ENCODE peak calls at places on chromosomes 2 and 18, in seven cellular contexts. Q is GM18507; D is NCI-H1092; O is stimulated activated naive CD4-positive, alpha-beta T cell; E is neural crest cell; G is hypothalamus; X is stimulated activated CD4-positive, alpha-beta T cell treated with anti-CD3 and anti-CD28 coated beads, Interleukin-1b, Interleukin-23, amount 100 ng/mL, for 24 hours. B is an unnamed sample.

GRCh38 chr2:20425371-20425881 is 21.4 kb upstream of the RHOB start:
- DNase-seq in Q (no peak), D (no peak), O (no peak), E (no peak), G (no peak), X (no peak), B (no peak)

GRCh38 chr2:8479298-8479697 is 202.6 kb upstream of the ID2 start:
- DNase-seq in Q (no peak), D (no peak), O (no peak), E (no peak), G (no peak), X (no peak), B (no peak)

GRCh38 chr2:203280428-203281064 is 41.7 kb downstream of the CYP20A1 start:
- DNase-seq in Q (no peak), D (no peak), O (no peak), E (no peak), G (no peak), X (no peak), B (no peak)

GRCh38 chr18:10213526-10213925 is 240.9 kb upstream of the APCDD1 start:
- DNase-seq in Q (no peak), D (no peak), O (no peak), E (no peak), G (no peak), X (no peak), B (no peak)

GRCh38 chr2:42918041-42918440 is 125.7 kb upstream of the HAAO start:
- DNase-seq in Q (no peak), D (no peak), O (no peak), E (no peak), G (no peak), X (no peak), B (no peak)

GRCh38 chr2:105194022-105194681 is 47.4 kb upstream of the GPR45 start:
- DNase-seq in Q (no peak), D (no peak), O (no peak), E (peak; percentile 18), G (no peak), X (no peak), B (no peak)

GRCh38 chr18:78517328-78517727 is 462.3 kb upstream of the SALL3 start:
- DNase-seq in Q (no peak), D (no peak), O (no peak), E (no peak), G (no peak), X (no peak), B (no peak)

GRCh38 chr2:112033600-112033999 is 21.5 kb upstream of the TMEM87B start:
- DNase-seq in Q (no peak), D (no peak), O (no peak), E (no peak), G (no peak), X (no peak), B (no peak)

GRCh38 chr2:12046641-12047040 is 300.2 kb downstream of the LPIN1 start:
- DNase-seq in Q (no peak), D (no peak), O (no peak), E (no peak), G (no peak), X (no peak), B (no peak)

GRCh38 chr18:59218018-59218417 is 1.9 kb upstream of the GRP start:
- DNase-seq in Q (no peak), D (peak; percentile 41), O (no peak), E (no peak), G (no peak), X (no peak), B (no peak)

GRCh38 chr2:15867194-15868171 is 72.9 kb upstream of the MYCN start:
- DNase-seq in Q (no peak), D (no peak), O (no peak), E (no peak), G (no peak), X (no peak), B (no peak)

GRCh38 chr2:199581935-199582336 is 124.2 kb upstream of the SATB2 start:
- DNase-seq in Q (no peak), D (no peak), O (no peak), E (no peak), G (no peak), X (no peak), B (no peak)